ENCODE peak calls at places on chromosomes 7 and 10, in five cellular contexts. One of them, this sample, is unnamed.

GRCh38 chr10:48306870-48307531 is 524 bp downstream of the MAPK8 start:
- DNase-seq in GM19239: peak
- DNase-seq in neural crest cell: peak
- DNase-seq in stimulated activated naive CD4-positive, alpha-beta T cell: peak
- DNase-seq in NCI-H774: peak
- DNase-seq in this sample: peak

GRCh38 chr10:47136866-47137265 is 163.1 kb upstream of the GDF10 start:
- DNase-seq in GM19239: no peak
- DNase-seq in neural crest cell: no peak
- DNase-seq in stimulated activated naive CD4-positive, alpha-beta T cell: no peak
- DNase-seq in NCI-H774: no peak
- DNase-seq in this sample: no peak

GRCh38 chr7:105587899-105588690 is 6.8 kb upstream of the EFCAB10 start:
- DNase-seq in GM19239: no peak
- DNase-seq in neural crest cell: no peak
- DNase-seq in stimulated activated naive CD4-positive, alpha-beta T cell: no peak
- DNase-seq in NCI-H774: no peak
- DNase-seq in this sample: no peak

GRCh38 chr10:80457554-80458262 is 3.6 kb downstream of the TSPAN14 start:
- DNase-seq in GM19239: no peak
- DNase-seq in neural crest cell: no peak
- DNase-seq in stimulated activated naive CD4-positive, alpha-beta T cell: no peak
- DNase-seq in NCI-H774: no peak
- DNase-seq in this sample: no peak

GRCh38 chr7:16926283-16926682 is 44.5 kb upstream of the AGR3 start:
- DNase-seq in GM19239: no peak
- DNase-seq in neural crest cell: no peak
- DNase-seq in stimulated activated naive CD4-positive, alpha-beta T cell: no peak
- DNase-seq in NCI-H774: no peak
- DNase-seq in this sample: no peak

GRCh38 chr10:100053686-100054460 is 27.8 kb downstream of the CPN1 start:
- DNase-seq in GM19239: no peak
- DNase-seq in neural crest cell: no peak
- DNase-seq in stimulated activated naive CD4-positive, alpha-beta T cell: no peak
- DNase-seq in NCI-H774: no peak
- DNase-seq in this sample: no peak

GRCh38 chr7:44226396-44226753 is 25.6 kb downstream of the YKT6 start:
- DNase-seq in GM19239: no peak
- DNase-seq in neural crest cell: no peak
- DNase-seq in stimulated activated naive CD4-positive, alpha-beta T cell: no peak
- DNase-seq in NCI-H774: no peak
- DNase-seq in this sample: no peak

GRCh38 chr7:107660381-107661080 is at the start of gene SLC26A4:
- DNase-seq in GM19239: no peak
- DNase-seq in neural crest cell: no peak
- DNase-seq in stimulated activated naive CD4-positive, alpha-beta T cell: no peak
- DNase-seq in NCI-H774: no peak
- DNase-seq in this sample: peak

GRCh38 chr10:6907877-6908530 is 327.9 kb upstream of the PRKCQ start:
- DNase-seq in GM19239: no peak
- DNase-seq in neural crest cell: no peak
- DNase-seq in stimulated activated naive CD4-positive, alpha-beta T cell: no peak
- DNase-seq in NCI-H774: no peak
- DNase-seq in this sample: no peak

GRCh38 chr10:3926675-3927525 is 141.9 kb upstream of the KLF6 start:
- DNase-seq in GM19239: no peak
- DNase-seq in neural crest cell: no peak
- DNase-seq in stimulated activated naive CD4-positive, alpha-beta T cell: no peak
- DNase-seq in NCI-H774: no peak
- DNase-seq in this sample: no peak

GRCh38 chr10:51888263-51888662 is 188.9 kb upstream of the CSTF2T start:
- DNase-seq in GM19239: no peak
- DNase-seq in neural crest cell: no peak
- DNase-seq in stimulated activated naive CD4-positive, alpha-beta T cell: no peak
- DNase-seq in NCI-H774: no peak
- DNase-seq in this sample: no peak

GRCh38 chr7:99098824-99099498 is 44.9 kb downstream of the SMURF1 start:
- DNase-seq in GM19239: no peak
- DNase-seq in neural crest cell: no peak
- DNase-seq in stimulated activated naive CD4-positive, alpha-beta T cell: no peak
- DNase-seq in NCI-H774: no peak
- DNase-seq in this sample: no peak

GRCh38 chr10:133002685-133003084 is 60.3 kb upstream of the CFAP46 start:
- DNase-seq in GM19239: no peak
- DNase-seq in neural crest cell: no peak
- DNase-seq in stimulated activated naive CD4-positive, alpha-beta T cell: no peak
- DNase-seq in NCI-H774: no peak
- DNase-seq in this sample: no peak

GRCh38 chr10:4725917-4726606 is 99.9 kb upstream of the AKR1E2 start:
- DNase-seq in GM19239: no peak
- DNase-seq in neural crest cell: no peak
- DNase-seq in stimulated activated naive CD4-positive, alpha-beta T cell: no peak
- DNase-seq in NCI-H774: peak
- DNase-seq in this sample: no peak

GRCh38 chr7:77699056-77699455 is 2.8 kb downstream of the RSBN1L start:
- DNase-seq in GM19239: peak
- DNase-seq in neural crest cell: no peak
- DNase-seq in stimulated activated naive CD4-positive, alpha-beta T cell: no peak
- DNase-seq in NCI-H774: no peak
- DNase-seq in this sample: no peak

GRCh38 chr7:133512560-133512959 is 259.7 kb downstream of the EXOC4 start:
- DNase-seq in GM19239: no peak
- DNase-seq in neural crest cell: no peak
- DNase-seq in stimulated activated naive CD4-positive, alpha-beta T cell: no peak
- DNase-seq in NCI-H774: no peak
- DNase-seq in this sample: no peak

GRCh38 chr7:97090761-97091353 is 26.6 kb upstream of the SDHAF3 start:
- DNase-seq in GM19239: no peak
- DNase-seq in neural crest cell: no peak
- DNase-seq in stimulated activated naive CD4-positive, alpha-beta T cell: no peak
- DNase-seq in NCI-H774: no peak
- DNase-seq in this sample: no peak

GRCh38 chr7:29989257-29989995 is at the start of gene SCRN1:
- DNase-seq in GM19239: peak
- DNase-seq in neural crest cell: peak
- DNase-seq in stimulated activated naive CD4-positive, alpha-beta T cell: no peak
- DNase-seq in NCI-H774: peak
- DNase-seq in this sample: peak

GRCh38 chr10:26962835-26963234 is 102.1 kb upstream of the ABI1 start:
- DNase-seq in GM19239: no peak
- DNase-seq in neural crest cell: no peak
- DNase-seq in stimulated activated naive CD4-positive, alpha-beta T cell: no peak
- DNase-seq in NCI-H774: no peak
- DNase-seq in this sample: no peak

GRCh38 chr10:71985542-71986250 is 21.5 kb downstream of the CHST3 start:
- DNase-seq in GM19239: no peak
- DNase-seq in neural crest cell: no peak
- DNase-seq in stimulated activated naive CD4-positive, alpha-beta T cell: no peak
- DNase-seq in NCI-H774: no peak
- DNase-seq in this sample: no peak

GRCh38 chr10:78408671-78409472 is 375.2 kb downstream of the RPS24 start:
- DNase-seq in GM19239: no peak
- DNase-seq in neural crest cell: no peak
- DNase-seq in stimulated activated naive CD4-positive, alpha-beta T cell: no peak
- DNase-seq in NCI-H774: peak
- DNase-seq in this sample: no peak

GRCh38 chr7:120272896-120273475 is at the start of gene KCND2:
- DNase-seq in GM19239: peak
- DNase-seq in neural crest cell: peak
- DNase-seq in stimulated activated naive CD4-positive, alpha-beta T cell: no peak
- DNase-seq in NCI-H774: peak
- DNase-seq in this sample: peak

GRCh38 chr7:18509491-18509890 is 13.9 kb downstream of the HDAC9 start:
- DNase-seq in GM19239: no peak
- DNase-seq in neural crest cell: no peak
- DNase-seq in stimulated activated naive CD4-positive, alpha-beta T cell: no peak
- DNase-seq in NCI-H774: no peak
- DNase-seq in this sample: no peak

GRCh38 chr7:101299511-101300464 is 21.8 kb downstream of the IFT22 start:
- DNase-seq in GM19239: no peak
- DNase-seq in neural crest cell: peak
- DNase-seq in stimulated activated naive CD4-positive, alpha-beta T cell: no peak
- DNase-seq in NCI-H774: no peak
- DNase-seq in this sample: no peak

GRCh38 chr10:23114228-23114850 is 19.0 kb downstream of the MSRB2 start:
- DNase-seq in GM19239: no peak
- DNase-seq in neural crest cell: no peak
- DNase-seq in stimulated activated naive CD4-positive, alpha-beta T cell: no peak
- DNase-seq in NCI-H774: no peak
- DNase-seq in this sample: no peak

GRCh38 chr10:93462881-93463280 is 19.3 kb downstream of the MYOF start:
- DNase-seq in GM19239: no peak
- DNase-seq in neural crest cell: no peak
- DNase-seq in stimulated activated naive CD4-positive, alpha-beta T cell: no peak
- DNase-seq in NCI-H774: no peak
- DNase-seq in this sample: no peak

GRCh38 chr10:51743146-51743545 is 43.8 kb upstream of the CSTF2T start:
- DNase-seq in GM19239: peak
- DNase-seq in neural crest cell: no peak
- DNase-seq in stimulated activated naive CD4-positive, alpha-beta T cell: no peak
- DNase-seq in NCI-H774: no peak
- DNase-seq in this sample: no peak